ENCODE peak calls at places on chromosome 12, in five cellular contexts. One of them, this sample, is unnamed.

GRCh38 chr12:120186654-120187053 is 7.9 kb downstream of the GCN1 start:
- DNase-seq in right lobe of liver: no peak
- DNase-seq in fibroblast of lung: no peak
- DNase-seq in PC-9: no peak
- DNase-seq in thyroid gland: no peak
- DNase-seq in this sample: no peak

GRCh38 chr12:76109879-76110278 is 25.4 kb upstream of the NAP1L1 start:
- DNase-seq in right lobe of liver: no peak
- DNase-seq in fibroblast of lung: no peak
- DNase-seq in thyroid gland: no peak
- DNase-seq in PC-9: no peak
- DNase-seq in this sample: no peak

GRCh38 chr12:13905795-13906194 is 75.6 kb downstream of the GRIN2B start:
- DNase-seq in PC-9: no peak
- DNase-seq in fibroblast of lung: no peak
- DNase-seq in thyroid gland: no peak
- DNase-seq in right lobe of liver: no peak
- DNase-seq in this sample: no peak

GRCh38 chr12:70645494-70646317 is 8.5 kb upstream of the PTPRB start:
- DNase-seq in right lobe of liver: peak; percentile 57
- DNase-seq in fibroblast of lung: peak; percentile 97
- DNase-seq in PC-9: peak; percentile 72
- DNase-seq in thyroid gland: peak; percentile 35
- DNase-seq in this sample: peak; percentile 21

GRCh38 chr12:88472775-88473174 is 107.5 kb downstream of the KITLG start:
- DNase-seq in thyroid gland: no peak
- DNase-seq in PC-9: no peak
- DNase-seq in fibroblast of lung: peak; percentile 88
- DNase-seq in right lobe of liver: no peak
- DNase-seq in this sample: no peak

GRCh38 chr12:84070311-84070710 is 842.3 kb downstream of the SLC6A15 start:
- DNase-seq in fibroblast of lung: peak; percentile 51
- DNase-seq in thyroid gland: no peak
- DNase-seq in right lobe of liver: no peak
- DNase-seq in PC-9: no peak
- DNase-seq in this sample: no peak

GRCh38 chr12:31220633-31221565 is 105.1 kb downstream of the SINHCAF start:
- DNase-seq in PC-9: no peak
- DNase-seq in right lobe of liver: no peak
- DNase-seq in fibroblast of lung: peak; percentile 34
- DNase-seq in thyroid gland: no peak
- DNase-seq in this sample: no peak

GRCh38 chr12:111761099-111761498 is 5.6 kb upstream of the ALDH2 start:
- DNase-seq in PC-9: no peak
- DNase-seq in thyroid gland: no peak
- DNase-seq in right lobe of liver: no peak
- DNase-seq in fibroblast of lung: no peak
- DNase-seq in this sample: no peak

GRCh38 chr12:60684988-60685655 is 1089.3 kb downstream of the SLC16A7 start:
- DNase-seq in thyroid gland: no peak
- DNase-seq in fibroblast of lung: no peak
- DNase-seq in PC-9: peak; percentile 50
- DNase-seq in right lobe of liver: no peak
- DNase-seq in this sample: no peak

GRCh38 chr12:98752726-98753125 is 107.6 kb downstream of the APAF1 start:
- DNase-seq in PC-9: no peak
- DNase-seq in right lobe of liver: no peak
- DNase-seq in thyroid gland: no peak
- DNase-seq in fibroblast of lung: peak; percentile 91
- DNase-seq in this sample: no peak

GRCh38 chr12:111202237-111202592 is 166.7 kb downstream of the PHETA1 start:
- DNase-seq in right lobe of liver: no peak
- DNase-seq in thyroid gland: no peak
- DNase-seq in PC-9: no peak
- DNase-seq in fibroblast of lung: no peak
- DNase-seq in this sample: no peak

DNA sequence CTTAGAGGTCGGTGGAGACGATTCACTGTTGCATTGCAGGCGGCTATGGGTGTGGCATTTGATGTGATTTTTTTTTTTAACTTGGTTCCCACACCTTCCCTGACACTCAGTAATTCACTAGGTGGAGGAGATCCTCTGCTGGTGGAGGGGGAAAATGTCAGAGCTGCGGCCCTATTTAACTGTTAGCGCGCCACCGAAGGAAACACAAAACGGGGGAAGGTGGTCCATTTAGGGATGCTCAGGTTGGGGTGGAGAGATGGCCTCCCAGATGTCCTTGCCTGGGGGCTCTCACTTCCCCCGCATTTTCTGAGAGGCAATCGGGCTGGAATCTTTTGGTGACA is 4.3 kb upstream of the HOXC12 start:
- DNase-seq in right lobe of liver: no peak
- DNase-seq in fibroblast of lung: no peak
- DNase-seq in PC-9: no peak
- DNase-seq in thyroid gland: no peak
- DNase-seq in this sample: no peak
- H3K27me3 ChIP-seq in right lobe of liver: peaks cover 65% of the 10 kb centered on the region
- H3K27me3 ChIP-seq in fibroblast of lung: peaks cover 91% of the 10 kb centered on the region
- H3K27me3 ChIP-seq in PC-9: no peaks in the 10 kb centered on the region
- H3K27me3 ChIP-seq in thyroid gland: peaks cover 68% of the 10 kb centered on the region
- H3K27me3 ChIP-seq in this sample: peaks cover 48% of the 10 kb centered on the region

GRCh38 chr12:133225527-133225926 is 10.2 kb downstream of the ANHX start:
- DNase-seq in fibroblast of lung: no peak
- DNase-seq in right lobe of liver: no peak
- DNase-seq in thyroid gland: no peak
- DNase-seq in PC-9: no peak
- DNase-seq in this sample: no peak
- H3K9me3 ChIP-seq in fibroblast of lung: no peaks in the 10 kb centered on the region
- H3K9me3 ChIP-seq in right lobe of liver: no peaks in the 10 kb centered on the region
- H3K9me3 ChIP-seq in thyroid gland: no peaks in the 10 kb centered on the region
- H3K9me3 ChIP-seq in PC-9: no peaks in the 10 kb centered on the region
- H3K9me3 ChIP-seq in this sample: no peaks in the 10 kb centered on the region

GRCh38 chr12:53824001-53824716 is 72.4 kb upstream of the CISTR start:
- DNase-seq in right lobe of liver: no peak
- DNase-seq in thyroid gland: no peak
- DNase-seq in fibroblast of lung: no peak
- DNase-seq in PC-9: no peak
- DNase-seq in this sample: no peak

GRCh38 chr12:53828598-53828997 is 76.8 kb upstream of the CISTR start:
- DNase-seq in fibroblast of lung: no peak
- DNase-seq in thyroid gland: no peak
- DNase-seq in right lobe of liver: no peak
- DNase-seq in PC-9: no peak
- DNase-seq in this sample: no peak

GRCh38 chr12:53829130-53829529 is 77.4 kb upstream of the CISTR start:
- DNase-seq in PC-9: no peak
- DNase-seq in right lobe of liver: no peak
- DNase-seq in fibroblast of lung: no peak
- DNase-seq in thyroid gland: no peak
- DNase-seq in this sample: no peak

GRCh38 chr12:53827306-53827705 is 75.5 kb upstream of the CISTR start:
- DNase-seq in fibroblast of lung: no peak
- DNase-seq in PC-9: no peak
- DNase-seq in thyroid gland: no peak
- DNase-seq in right lobe of liver: no peak
- DNase-seq in this sample: no peak

DNA sequence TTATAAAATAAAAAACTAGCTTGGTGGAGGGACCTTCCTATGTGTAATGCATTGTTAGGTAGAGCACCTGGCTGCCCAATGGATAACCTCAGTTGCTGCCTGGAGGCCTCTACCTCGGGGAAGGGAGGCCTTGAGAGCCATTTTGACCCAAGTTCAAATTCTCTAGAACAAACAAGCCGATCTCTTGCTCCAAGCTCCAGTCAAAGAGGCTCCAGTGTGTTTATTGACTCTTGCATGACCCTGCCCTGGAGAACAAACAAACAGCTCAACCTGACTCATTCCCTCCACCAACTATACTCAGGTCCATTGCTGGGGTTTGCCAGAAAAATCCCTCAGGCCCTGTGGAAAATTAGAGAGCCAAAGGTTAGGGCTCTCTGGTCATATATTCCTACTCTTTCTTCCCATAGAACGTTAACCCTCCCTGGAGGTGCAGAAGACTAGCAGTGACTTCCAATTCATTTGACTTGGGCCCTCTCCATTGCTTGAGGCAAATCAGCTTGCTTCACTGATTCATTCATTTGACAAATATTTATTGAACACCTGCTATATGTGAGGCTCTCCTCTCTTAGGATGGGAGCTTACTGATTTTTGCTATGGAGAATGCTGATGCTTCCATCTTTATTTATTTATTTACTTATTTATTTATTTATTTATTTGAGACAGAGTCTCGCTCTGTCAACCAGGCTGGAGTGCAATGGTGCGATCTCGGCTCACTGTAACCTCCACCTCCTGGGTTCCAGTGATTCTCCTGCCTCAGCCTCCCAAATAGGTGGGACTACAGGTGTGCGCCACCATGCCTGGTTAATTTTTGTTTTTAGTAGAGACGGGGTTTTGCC is 73.7 kb upstream of the CISTR start:
- DNase-seq in thyroid gland: no peak
- DNase-seq in PC-9: peak; percentile 69
- DNase-seq in right lobe of liver: peak; percentile 34
- DNase-seq in fibroblast of lung: no peak
- DNase-seq in this sample: no peak
- H3K27me3 ChIP-seq in thyroid gland: no peaks in the 10 kb centered on the region
- H3K27me3 ChIP-seq in PC-9: no peaks in the 10 kb centered on the region
- H3K27me3 ChIP-seq in right lobe of liver: no peaks in the 10 kb centered on the region
- H3K27me3 ChIP-seq in fibroblast of lung: no peaks in the 10 kb centered on the region
- H3K27me3 ChIP-seq in this sample: no peaks in the 10 kb centered on the region

GRCh38 chr12:46260153-46260912 is 8.5 kb downstream of the SLC38A1 start:
- DNase-seq in right lobe of liver: no peak
- DNase-seq in thyroid gland: peak; percentile 3
- DNase-seq in fibroblast of lung: peak; percentile 69
- DNase-seq in PC-9: peak; percentile 39
- DNase-seq in this sample: no peak
- H3K9me3 ChIP-seq in right lobe of liver: no peaks in the 10 kb centered on the region
- H3K9me3 ChIP-seq in thyroid gland: no peaks in the 10 kb centered on the region
- H3K9me3 ChIP-seq in fibroblast of lung: no peaks in the 10 kb centered on the region
- H3K9me3 ChIP-seq in PC-9: no peaks in the 10 kb centered on the region
- H3K9me3 ChIP-seq in this sample: no peaks in the 10 kb centered on the region

GRCh38 chr12:57235728-57236131 is 6.2 kb downstream of the SHMT2 start:
- DNase-seq in fibroblast of lung: no peak
- DNase-seq in right lobe of liver: peak; percentile 14
- DNase-seq in PC-9: no peak
- DNase-seq in thyroid gland: no peak
- DNase-seq in this sample: no peak
- H3K27me3 ChIP-seq in fibroblast of lung: peaks cover 2% of the 10 kb centered on the region
- H3K27me3 ChIP-seq in right lobe of liver: no peaks in the 10 kb centered on the region
- H3K27me3 ChIP-seq in PC-9: peaks cover 12% of the 10 kb centered on the region
- H3K27me3 ChIP-seq in thyroid gland: peaks cover 8% of the 10 kb centered on the region
- H3K27me3 ChIP-seq in this sample: peaks cover 5% of the 10 kb centered on the region

DNA sequence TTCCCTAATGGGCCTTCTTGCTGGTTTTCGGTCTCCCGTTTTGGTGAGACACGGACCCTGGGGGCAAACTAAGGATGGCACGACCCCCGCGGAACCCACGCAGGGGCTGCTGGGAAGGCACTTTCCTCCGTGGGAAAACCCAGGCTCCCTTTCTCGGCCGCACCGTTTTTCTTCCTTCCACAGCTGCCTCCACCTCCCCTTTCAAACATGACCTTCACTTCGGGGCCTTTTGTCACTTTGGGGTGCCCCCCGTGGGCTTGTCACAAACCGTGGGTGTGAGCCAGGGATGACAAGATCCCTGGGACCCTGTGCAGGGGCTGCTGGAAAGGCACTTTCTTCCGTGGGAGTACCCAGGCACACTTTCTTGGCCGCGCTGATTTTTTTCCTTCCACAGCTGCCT is 268.7 kb downstream of the ALG10 start:
- DNase-seq in right lobe of liver: peak; percentile 7
- DNase-seq in fibroblast of lung: no peak
- DNase-seq in PC-9: no peak
- DNase-seq in thyroid gland: no peak
- DNase-seq in this sample: no peak
- H3K9me3 ChIP-seq in right lobe of liver: no peaks in the 10 kb centered on the region
- H3K9me3 ChIP-seq in fibroblast of lung: no peaks in the 10 kb centered on the region
- H3K9me3 ChIP-seq in PC-9: no peaks in the 10 kb centered on the region
- H3K9me3 ChIP-seq in thyroid gland: no peaks in the 10 kb centered on the region
- H3K9me3 ChIP-seq in this sample: no peaks in the 10 kb centered on the region

GRCh38 chr12:132210223-132211055 is 66.2 kb downstream of the NOC4L start:
- DNase-seq in right lobe of liver: no peak
- DNase-seq in fibroblast of lung: no peak
- DNase-seq in PC-9: no peak
- DNase-seq in thyroid gland: no peak
- DNase-seq in this sample: no peak

GRCh38 chr12:132208153-132208823 is 64.0 kb downstream of the NOC4L start:
- DNase-seq in fibroblast of lung: no peak
- DNase-seq in thyroid gland: no peak
- DNase-seq in right lobe of liver: no peak
- DNase-seq in PC-9: no peak
- DNase-seq in this sample: no peak

GRCh38 chr12:132211811-132212210 is 67.6 kb downstream of the NOC4L start:
- DNase-seq in right lobe of liver: no peak
- DNase-seq in PC-9: no peak
- DNase-seq in thyroid gland: no peak
- DNase-seq in fibroblast of lung: no peak
- DNase-seq in this sample: no peak

GRCh38 chr12:132211326-132211725 is 67.1 kb downstream of the NOC4L start:
- DNase-seq in thyroid gland: no peak
- DNase-seq in right lobe of liver: no peak
- DNase-seq in PC-9: no peak
- DNase-seq in fibroblast of lung: no peak
- DNase-seq in this sample: no peak

DNA sequence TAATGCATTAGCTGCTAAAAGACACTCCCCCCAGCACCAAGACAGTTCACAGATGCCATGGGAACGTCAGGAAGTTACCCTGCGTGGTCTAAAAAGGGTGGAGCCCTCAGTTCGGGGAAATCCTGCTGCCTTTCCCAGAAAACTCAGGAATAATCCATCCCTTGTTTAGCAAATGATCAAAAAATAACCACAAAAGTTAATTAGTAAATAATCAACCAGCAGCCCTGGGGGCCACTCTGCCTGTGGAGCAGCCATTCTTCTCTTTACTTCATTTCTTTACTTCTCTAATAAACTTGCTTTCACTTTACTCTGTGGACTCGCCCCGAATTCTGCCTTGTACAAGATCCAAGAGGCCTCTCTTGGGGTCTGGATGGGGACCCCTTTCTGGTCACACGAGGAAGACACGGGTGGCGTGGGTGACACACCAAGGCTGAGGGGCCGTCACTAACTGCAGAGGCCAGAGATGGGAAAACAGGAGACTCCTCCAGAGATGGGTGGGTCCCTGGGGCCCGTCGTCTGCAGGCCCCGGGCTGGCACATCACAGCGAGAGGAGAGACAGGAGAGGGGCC is 65.5 kb downstream of the NOC4L start:
- DNase-seq in right lobe of liver: no peak
- DNase-seq in thyroid gland: no peak
- DNase-seq in fibroblast of lung: no peak
- DNase-seq in PC-9: no peak
- DNase-seq in this sample: no peak
- H3K27me3 ChIP-seq in right lobe of liver: peaks cover 2% of the 10 kb centered on the region
- H3K27me3 ChIP-seq in thyroid gland: no peaks in the 10 kb centered on the region
- H3K27me3 ChIP-seq in fibroblast of lung: peaks cover 14% of the 10 kb centered on the region
- H3K27me3 ChIP-seq in PC-9: peaks cover 86% of the 10 kb centered on the region
- H3K27me3 ChIP-seq in this sample: no peaks in the 10 kb centered on the region